ENCODE peak calls at places on chromosomes 13 and 19, in five cellular contexts. Y, U, V, A and C are unnamed samples.
A peak's percentile ranks its signal among the peaks of the same experiment; 100 is the strongest.

GRCh38 chr13:37884026-37884425 is 14.5 kb upstream of the TRPC4 start:
- DNase-seq in U (no peak), V (no peak), A (no peak), Y (no peak), C (no peak)

GRCh38 chr13:26867451-26868067 is 107.0 kb upstream of the GPR12 start:
- DNase-seq in Y (peak; percentile 24), V (peak; percentile 6), U (peak; percentile 66), A (peak; percentile 70), C (no peak)

GRCh38 chr19:11578342-11579142 is 1.1 kb upstream of the ACP5 start:
- DNase-seq in A (peak; percentile 75), Y (no peak), V (no peak), U (peak; percentile 38), C (no peak)

GRCh38 chr19:34345934-34346333 is 19.1 kb upstream of the GPI start:
- DNase-seq in U (peak; percentile 82), Y (peak; percentile 84), A (peak; percentile 93), V (peak; percentile 64), C (no peak)

GRCh38 chr19:1757468-1758230 is 4.3 kb downstream of the ONECUT3 start:
- DNase-seq in Y (no peak), A (peak; percentile 49), V (no peak), U (no peak), C (no peak)

GRCh38 chr13:71242191-71242590 is 624.8 kb downstream of the DACH1 start:
- DNase-seq in Y (no peak), A (no peak), U (no peak), V (peak; percentile 2), C (no peak)

GRCh38 chr19:50427997-50428425 is 4.7 kb upstream of the MYBPC2 start:
- DNase-seq in V (peak; percentile 77), U (no peak), Y (no peak), A (peak; percentile 91), C (no peak)

GRCh38 chr19:40424637-40425449 is 949 bp downstream of the SERTAD1 start:
- DNase-seq in A (peak; percentile 70), U (no peak), Y (peak; percentile 42), V (no peak), C (no peak)

GRCh38 chr13:59906413-59907027 is 257.2 kb downstream of the DIAPH3 start:
- DNase-seq in A (no peak), Y (peak; percentile 2), U (peak; percentile 16), V (peak; percentile 39), C (no peak)

GRCh38 chr13:95462801-95463200 is 89.7 kb upstream of the CLDN10 start:
- DNase-seq in V (no peak), U (no peak), Y (no peak), A (no peak), C (no peak)

GRCh38 chr19:55238030-55238429 is 9.5 kb upstream of the TMEM86B start:
- DNase-seq in Y (no peak), V (no peak), A (no peak), U (no peak), C (no peak)

GRCh38 chr13:20043207-20043925 is 84.8 kb downstream of the ZMYM2 start:
- DNase-seq in V (no peak), A (no peak), U (no peak), Y (no peak), C (no peak)

GRCh38 chr19:13843104-13843921 is 33.6 kb upstream of the NANOS3 start:
- DNase-seq in A (peak; percentile 83), Y (no peak), U (peak; percentile 72), V (peak; percentile 48), C (no peak)